ENCODE peak calls at places on chromosomes 6 and 20, in ten cellular contexts. Y is HL-60; F is activated naive CD4-positive, alpha-beta T cell treated with anti-CD3 and anti-CD28 coated beads for 36 hours; D is NCI-H1417; Z is psoas muscle; N is stimulated activated CD4-positive, alpha-beta T cell treated with anti-CD3 and anti-CD28 coated beads, Interleukin-1b, Interleukin-23, amount 100 ng/mL, for 24 hours; U is pancreas; I is COR-L47; M is hypothalamus; B is SJSA1. V is an unnamed sample.

GRCh38 chr20:8223096-8223870 is 91.2 kb downstream of the PLCB1 start:
- DNase-seq in Y (no peak), M (no peak), I (no peak), F (no peak), N (no peak), D (no peak), Z (no peak), U (no peak), B (no peak), V (peak; percentile 87)

GRCh38 chr6:34459899-34460593 is 5.8 kb upstream of the PACSIN1 start:
- DNase-seq in U (peak; percentile 40), Z (no peak), N (peak; percentile 20), B (no peak), F (peak; percentile 75), D (peak; percentile 23), M (no peak), Y (peak; percentile 62), I (peak; percentile 26), V (no peak)

GRCh38 chr6:166806217-166806838 is 150.0 kb downstream of the RNASET2 start:
- DNase-seq in I (no peak), Z (no peak), M (no peak), F (no peak), D (no peak), U (no peak), N (no peak), Y (no peak), B (no peak), V (no peak)

GRCh38 chr6:53441761-53442160 is 93.0 kb upstream of the ELOVL5 start:
- DNase-seq in D (no peak), B (no peak), U (no peak), I (no peak), Y (no peak), F (no peak), M (no peak), N (no peak), Z (no peak), V (peak; percentile 25)

GRCh38 chr6:63307581-63308246 is 12.1 kb downstream of the LGSN start:
- DNase-seq in B (no peak), F (no peak), M (no peak), D (peak; percentile 15), N (no peak), Z (no peak), Y (peak; percentile 37), I (no peak), U (no peak), V (no peak)

GRCh38 chr20:8646026-8646425 is 422.9 kb upstream of the PLCB4 start:
- DNase-seq in I (no peak), B (peak; percentile 50), Y (no peak), D (no peak), F (no peak), Z (no peak), M (no peak), U (no peak), N (no peak), V (peak; percentile 68)

GRCh38 chr20:813386-813785 is 20.1 kb upstream of the FAM110A start:
- DNase-seq in B (no peak), U (no peak), N (no peak), D (no peak), I (no peak), F (no peak), Y (no peak), M (no peak), Z (no peak), V (no peak)

GRCh38 chr20:36784900-36785299 is 11.3 kb upstream of the DSN1 start:
- DNase-seq in F (no peak), Z (peak; percentile 79), N (no peak), D (no peak), Y (no peak), I (no peak), B (no peak), U (no peak), M (no peak), V (no peak)

GRCh38 chr6:139698526-139699182 is 324.2 kb upstream of the CITED2 start:
- DNase-seq in M (no peak), Y (peak; percentile 58), N (no peak), U (no peak), I (no peak), F (no peak), B (no peak), D (no peak), Z (no peak), V (no peak)

GRCh38 chr6:144259988-144260387 is 25.1 kb upstream of the UTRN start:
- DNase-seq in M (no peak), U (no peak), F (no peak), B (no peak), N (no peak), I (no peak), Y (no peak), Z (no peak), D (no peak), V (no peak)

GRCh38 chr6:27188885-27189418 is 58.5 kb upstream of the PRSS16 start:
- DNase-seq in I (peak; percentile 57), D (peak; percentile 65), N (peak; percentile 19), Z (peak; percentile 59), B (peak; percentile 61), M (no peak), Y (peak; percentile 68), F (peak; percentile 67), U (peak; percentile 72), V (peak; percentile 31)

GRCh38 chr20:38049800-38050199 is 16.3 kb downstream of the RPRD1B start:
- DNase-seq in B (peak; percentile 61), Z (no peak), F (no peak), N (no peak), I (no peak), M (no peak), U (no peak), Y (no peak), D (no peak), V (no peak)

GRCh38 chr6:165846123-165846966 is 183.3 kb upstream of the PDE10A start:
- DNase-seq in I (peak; percentile 20), B (no peak), U (no peak), Z (no peak), Y (no peak), D (no peak), F (no peak), N (no peak), M (no peak), V (no peak)

GRCh38 chr20:44810061-44810390 is 320 bp downstream of the RIMS4 start:
- DNase-seq in N (no peak), Y (no peak), Z (no peak), F (no peak), I (no peak), B (no peak), M (no peak), D (no peak), U (no peak), V (no peak)

GRCh38 chr6:142462260-142462659 is 160.5 kb downstream of the ADGRG6 start:
- DNase-seq in I (no peak), F (no peak), D (no peak), Z (no peak), M (no peak), B (no peak), N (no peak), Y (no peak), U (no peak), V (no peak)

GRCh38 chr20:32052090-32052791 is at the start of gene HCK:
- DNase-seq in Z (peak; percentile 69), N (no peak), I (no peak), D (no peak), Y (peak; percentile 77), F (no peak), B (no peak), M (no peak), U (peak; percentile 36), V (no peak)

GRCh38 chr6:166514196-166514595 is 72.3 kb downstream of the RAMACL start:
- DNase-seq in B (no peak), I (no peak), U (no peak), Y (no peak), Z (no peak), M (no peak), N (no peak), F (no peak), D (no peak), V (no peak)

GRCh38 chr20:25309395-25310267 is 61.7 kb downstream of the PYGB start:
- DNase-seq in N (no peak), Z (no peak), F (no peak), I (peak; percentile 45), Y (no peak), B (peak; percentile 92), M (no peak), U (no peak), D (no peak), V (peak; percentile 56)

GRCh38 chr6:80366721-80367120 is 260.2 kb downstream of the BCKDHB start:
- DNase-seq in Y (no peak), N (no peak), M (no peak), U (no peak), D (peak; percentile 30), I (peak; percentile 38), F (no peak), Z (no peak), B (no peak), V (no peak)

GRCh38 chr20:46820682-46821081 is 74.0 kb upstream of the EYA2 start:
- DNase-seq in N (no peak), I (no peak), D (no peak), B (no peak), Y (no peak), Z (no peak), F (no peak), M (no peak), U (no peak), V (no peak)

GRCh38 chr20:63089051-63089907 is 82.5 kb upstream of the BHLHE23 start:
- DNase-seq in Z (peak; percentile 39), B (peak; percentile 42), U (no peak), Y (no peak), F (peak; percentile 3), N (no peak), M (no peak), D (no peak), I (peak; percentile 77), V (no peak)

GRCh38 chr6:14037402-14038277 is 79.9 kb upstream of the CD83 start:
- DNase-seq in Y (no peak), N (no peak), M (no peak), B (no peak), D (no peak), Z (no peak), U (no peak), I (no peak), F (no peak), V (peak; percentile 35)

GRCh38 chr20:50995506-50995905 is 27.4 kb downstream of the KCNG1 start:
- DNase-seq in D (no peak), Z (no peak), F (no peak), N (no peak), U (no peak), M (no peak), I (no peak), B (no peak), Y (no peak), V (no peak)

GRCh38 chr6:166032366-166033171 is 135.1 kb downstream of the TBXT start:
- DNase-seq in I (no peak), B (no peak), M (no peak), D (no peak), N (no peak), U (peak; percentile 34), Z (peak; percentile 53), Y (no peak), F (no peak), V (peak; percentile 66)

GRCh38 chr20:35312348-35312747 is 20.1 kb upstream of the FAM83C start:
- DNase-seq in N (no peak), B (peak; percentile 88), F (peak; percentile 69), Z (no peak), U (no peak), D (no peak), Y (no peak), I (no peak), M (no peak), V (peak; percentile 59)

GRCh38 chr20:48352628-48353027 is 475.2 kb downstream of the PREX1 start:
- DNase-seq in I (no peak), F (no peak), B (no peak), D (no peak), Z (no peak), U (no peak), N (no peak), M (no peak), Y (no peak), V (no peak)

GRCh38 chr6:150606258-150607043 is 6.8 kb downstream of the PLEKHG1 start:
- DNase-seq in F (no peak), N (no peak), U (no peak), Z (no peak), D (no peak), I (no peak), Y (no peak), B (no peak), M (no peak), V (no peak)

GRCh38 chr6:128519931-128520435 is 416 bp downstream of the PTPRK start:
- DNase-seq in B (peak; percentile 47), N (no peak), Y (no peak), M (peak; percentile 80), U (peak; percentile 55), I (peak; percentile 15), Z (no peak), F (peak; percentile 54), D (peak; percentile 38), V (no peak)

V was measured in BJ.